ENCODE peak calls at places on chromosomes 6 and 20, in nine cellular contexts. S, C, I, X, O, P, V, A and M are unnamed samples.

GRCh38 chr20:11108102-11108842 is 434.5 kb upstream of the JAG1 start:
- DNase-seq in X (peak; percentile 19), I (no peak), C (no peak), V (no peak), A (no peak), S (no peak), P (no peak), O (no peak), M (no peak)

GRCh38 chr20:21052241-21052640 is 53.9 kb downstream of the LINC00237 start:
- DNase-seq in C (no peak), A (no peak), O (no peak), X (no peak), S (no peak), V (no peak), I (no peak), P (no peak), M (no peak)

GRCh38 chr20:57831326-57831991 is 121.6 kb upstream of the PMEPA1 start:
- DNase-seq in X (no peak), O (no peak), S (no peak), A (no peak), I (no peak), V (no peak), C (no peak), P (no peak), M (no peak)

GRCh38 chr6:136920216-136920857 is 1.8 kb upstream of the SLC35D3 start:
- DNase-seq in V (no peak), S (no peak), X (no peak), A (peak; percentile 15), I (peak; percentile 26), O (no peak), P (no peak), C (no peak), M (peak; percentile 22)

GRCh38 chr6:170228581-170229310 is 62.1 kb downstream of the DLL1 start:
- DNase-seq in O (no peak), V (no peak), C (no peak), X (no peak), P (no peak), S (no peak), I (no peak), A (no peak), M (no peak)

GRCh38 chr20:26295006-26295405 is 598.4 kb upstream of the ZNF337 start:
- DNase-seq in P (no peak), S (no peak), O (no peak), A (no peak), X (no peak), V (no peak), I (no peak), C (no peak), M (no peak)

GRCh38 chr20:49916146-49917002 is 1.0 kb upstream of the SPATA2 start:
- DNase-seq in I (no peak), P (peak; percentile 41), C (peak; percentile 58), V (peak; percentile 34), S (no peak), X (peak; percentile 78), A (no peak), O (peak; percentile 28), M (peak; percentile 63)

GRCh38 chr6:132007474-132008190 is 56.5 kb upstream of the CCN2 start:
- DNase-seq in S (no peak), O (peak; percentile 38), I (no peak), C (no peak), V (no peak), X (peak; percentile 34), P (no peak), A (no peak), M (no peak)

GRCh38 chr6:41422156-41422555 is 86.7 kb downstream of the NCR2 start:
- DNase-seq in P (no peak), A (no peak), I (no peak), C (no peak), O (no peak), X (no peak), V (no peak), S (no peak), M (no peak)

GRCh38 chr6:149275621-149276020 is 41.9 kb upstream of the TAB2 start:
- DNase-seq in A (no peak), S (no peak), P (no peak), I (no peak), C (no peak), X (no peak), V (no peak), O (peak; percentile 14), M (no peak)

GRCh38 chr6:116314878-116315277 is 35.1 kb upstream of the TSPYL1 start:
- DNase-seq in C (no peak), X (peak; percentile 50), P (no peak), I (peak; percentile 13), O (no peak), S (no peak), V (no peak), A (peak; percentile 25), M (peak; percentile 8)

GRCh38 chr6:22421187-22421586 is 124.4 kb upstream of the PRL start:
- DNase-seq in A (no peak), I (no peak), C (no peak), S (no peak), P (no peak), O (peak; percentile 75), V (no peak), X (no peak), M (no peak)

GRCh38 chr20:12882832-12883506 is 125.8 kb upstream of the SPTLC3 start:
- DNase-seq in I (no peak), C (no peak), P (no peak), A (no peak), O (peak; percentile 9), S (no peak), V (no peak), X (peak; percentile 38), M (no peak)

GRCh38 chr6:33696538-33697518 is 14.7 kb downstream of the UQCC2 start:
- DNase-seq in V (peak; percentile 32), C (peak; percentile 97), A (peak; percentile 65), S (no peak), O (peak; percentile 72), P (peak; percentile 60), I (no peak), X (peak; percentile 21), M (peak; percentile 62)

GRCh38 chr20:4973330-4974097 is 27.8 kb downstream of the SLC23A2 start:
- DNase-seq in C (no peak), O (peak; percentile 86), I (peak; percentile 55), X (peak; percentile 86), S (no peak), A (peak; percentile 71), V (no peak), P (no peak), M (peak; percentile 70)

GRCh38 chr20:431012-431904 is 23.2 kb downstream of the RBCK1 start:
- DNase-seq in A (peak; percentile 27), V (no peak), C (peak; percentile 69), I (peak; percentile 49), S (no peak), P (peak; percentile 91), O (peak; percentile 61), X (peak; percentile 74), M (peak; percentile 35)

GRCh38 chr6:41286544-41287346 is at the start of gene TREM1:
- DNase-seq in O (peak; percentile 72), P (no peak), C (no peak), S (no peak), I (peak; percentile 91), X (peak; percentile 40), V (no peak), A (no peak), M (no peak)

GRCh38 chr20:35757098-35757705 is 14.6 kb upstream of the PHF20 start:
- DNase-seq in P (no peak), X (no peak), C (no peak), S (no peak), V (no peak), I (no peak), A (no peak), O (no peak), M (no peak)

GRCh38 chr20:64247970-64248841 is 7.3 kb upstream of the PCMTD2 start:
- DNase-seq in I (no peak), O (no peak), P (no peak), A (no peak), S (no peak), C (no peak), X (no peak), V (no peak), M (no peak)

GRCh38 chr6:4581468-4582420 is 194.5 kb upstream of the CDYL start:
- DNase-seq in C (no peak), A (no peak), V (no peak), I (no peak), O (peak; percentile 97), S (no peak), P (no peak), X (peak; percentile 57), M (no peak)

GRCh38 chr20:49270736-49271135 is 7.1 kb downstream of the ZNFX1 start:
- DNase-seq in C (no peak), V (no peak), X (no peak), I (no peak), P (no peak), S (no peak), O (no peak), A (no peak), M (no peak)

GRCh38 chr20:53829706-53830521 is 236.3 kb upstream of the ZNF217 start:
- DNase-seq in O (peak; percentile 57), I (no peak), A (no peak), P (no peak), S (no peak), X (peak; percentile 46), C (no peak), V (no peak), M (peak; percentile 40)